ENCODE peak calls at places on chromosomes 6 and 20, in six cellular contexts. W is transverse colon, X is GM23338, K is ovary, D is lower leg skin, C is heart left ventricle. H is an unnamed sample.

GRCh38 chr20:58597021-58597940 is 53.8 kb upstream of the STX16 start:
- DNase-seq in W (peak), X (no peak), K (peak), D (peak), C (no peak), H (peak)

GRCh38 chr20:41172296-41173140 is 35.2 kb downstream of the PLCG1 start:
- DNase-seq in W (peak), X (no peak), K (peak), D (no peak), C (no peak), H (no peak)

GRCh38 chr20:32387262-32387661 is 29.1 kb downstream of the ASXL1 start:
- DNase-seq in W (no peak), X (no peak), K (no peak), D (no peak), C (no peak), H (peak)

GRCh38 chr20:10313701-10314100 is 95.1 kb downstream of the SNAP25 start:
- DNase-seq in W (no peak), X (no peak), K (no peak), D (no peak), C (no peak), H (no peak)

GRCh38 chr20:22411568-22412450 is 172.6 kb downstream of the FOXA2 start:
- DNase-seq in W (no peak), X (no peak), K (no peak), D (no peak), C (peak), H (peak)

GRCh38 chr6:73515204-73516101 is 5.4 kb downstream of the EEF1A1 start:
- DNase-seq in W (peak), X (peak), K (peak), D (peak), C (peak), H (peak)

GRCh38 chr6:22569281-22570184 is at the start of gene HDGFL1:
- DNase-seq in W (no peak), X (peak), K (no peak), D (no peak), C (no peak), H (no peak)

GRCh38 chr6:40536442-40536841 is 50.7 kb downstream of the LRFN2 start:
- DNase-seq in W (no peak), X (peak), K (no peak), D (no peak), C (no peak), H (no peak)

GRCh38 chr6:132907915-132908314 is 93.5 kb downstream of the RPS12 start:
- DNase-seq in W (no peak), X (no peak), K (no peak), D (no peak), C (no peak), H (peak)

GRCh38 chr20:37579091-37579490 is 51.4 kb upstream of the BLCAP start:
- DNase-seq in W (no peak), X (no peak), K (no peak), D (no peak), C (no peak), H (no peak)

GRCh38 chr20:35626386-35627001 is 10.9 kb downstream of the SPAG4 start:
- DNase-seq in W (no peak), X (no peak), K (no peak), D (no peak), C (no peak), H (no peak)

DNA sequence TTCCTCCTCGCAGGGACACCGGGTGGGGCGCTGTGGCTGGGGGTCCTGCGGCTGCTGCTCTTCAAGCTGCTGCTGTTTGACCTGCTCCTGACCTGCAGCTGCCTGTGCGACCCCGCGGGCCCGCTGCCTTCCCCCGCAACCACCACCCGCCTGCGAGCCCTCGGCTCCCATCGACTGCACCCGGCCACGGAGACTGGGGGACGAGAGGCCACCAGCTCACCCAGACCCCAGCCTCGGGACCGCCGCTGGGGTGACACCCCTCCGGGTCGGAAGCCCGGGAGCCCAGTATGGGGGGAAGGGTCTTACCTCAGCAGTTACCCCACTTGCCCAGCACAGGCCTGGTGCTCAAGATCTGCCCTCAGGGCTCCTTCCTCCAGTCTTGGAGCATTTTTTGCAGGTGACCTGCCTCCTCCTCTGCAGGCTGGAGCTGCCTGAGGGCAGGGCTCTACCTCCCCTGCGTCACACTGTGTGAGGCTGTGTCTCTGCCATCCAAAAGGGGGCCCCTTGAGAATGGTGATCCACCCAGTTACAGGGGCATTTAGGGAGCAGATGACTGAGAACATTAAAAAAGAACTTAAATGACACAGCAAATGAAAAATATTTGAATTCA is 3.9 kb upstream of the CNPY3 start:
- DNase-seq in W (no peak), X (peak), K (no peak), D (no peak), C (no peak), H (no peak)
- TF ChIP-seq CTCF in W (no peak), X (no peak), K (no peak), D (no peak), C (no peak), H (no peak)

GRCh38 chr6:157047951-157048350 is 270.8 kb downstream of the ARID1B start:
- DNase-seq in W (no peak), X (no peak), K (no peak), D (no peak), C (no peak), H (peak)

GRCh38 chr6:157046776-157047175 is 269.6 kb downstream of the ARID1B start:
- DNase-seq in W (no peak), X (no peak), K (no peak), D (no peak), C (no peak), H (peak)

GRCh38 chr6:157045831-157046454 is 268.8 kb downstream of the ARID1B start:
- DNase-seq in W (no peak), X (peak), K (no peak), D (no peak), C (no peak), H (peak)

GRCh38 chr6:157049126-157049525 is 271.9 kb downstream of the ARID1B start:
- DNase-seq in W (no peak), X (no peak), K (no peak), D (no peak), C (no peak), H (no peak)

GRCh38 chr6:157047328-157047727 is 270.1 kb downstream of the ARID1B start:
- DNase-seq in W (no peak), X (no peak), K (no peak), D (no peak), C (no peak), H (no peak)
- H3K4me3 ChIP-seq in W (no peak), X (no peak), K (no peak), D (no peak), C (no peak), H (no peak)

GRCh38 chr20:13718161-13718560 is 66.6 kb downstream of the ESF1 start:
- DNase-seq in W (no peak), X (no peak), K (no peak), D (no peak), C (no peak), H (no peak)
- TF ChIP-seq CTCF in W (no peak), X (no peak), K (no peak), D (no peak), C (no peak), H (no peak)

DNA sequence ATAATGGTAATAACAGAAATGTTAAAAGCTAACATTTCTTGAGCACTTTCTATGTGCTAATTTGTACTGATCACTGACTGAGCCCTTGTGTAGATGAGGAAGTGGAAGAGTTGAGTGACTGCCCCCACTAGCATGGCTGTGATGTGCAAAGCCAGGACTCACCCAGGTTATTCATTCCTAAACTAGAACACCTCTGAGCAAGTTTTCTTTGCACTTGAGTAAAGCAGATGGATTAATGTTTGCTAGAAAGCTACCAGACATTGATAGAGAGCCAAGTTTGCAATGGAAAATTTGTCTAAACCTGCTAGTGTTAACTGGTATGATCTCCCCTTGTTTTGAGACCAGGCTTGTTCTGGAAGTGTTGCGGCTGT is 467.4 kb upstream of the PLCB4 start:
- DNase-seq in W (no peak), X (no peak), K (no peak), D (no peak), C (no peak), H (no peak)
- H3K4me3 ChIP-seq in W (no peak), X (peak), K (no peak), D (no peak), C (no peak), H (no peak)

GRCh38 chr6:90390379-90390778 is 93.7 kb upstream of the BACH2 start:
- DNase-seq in W (no peak), X (no peak), K (no peak), D (no peak), C (no peak), H (no peak)

GRCh38 chr6:90397929-90398674 is 101.5 kb upstream of the BACH2 start:
- DNase-seq in W (no peak), X (no peak), K (no peak), D (no peak), C (no peak), H (no peak)

GRCh38 chr6:90388395-90388794 is 91.8 kb upstream of the BACH2 start:
- DNase-seq in W (no peak), X (no peak), K (no peak), D (no peak), C (no peak), H (no peak)

GRCh38 chr6:90397047-90397446 is 100.4 kb upstream of the BACH2 start:
- DNase-seq in W (no peak), X (no peak), K (no peak), D (no peak), C (no peak), H (no peak)

DNA sequence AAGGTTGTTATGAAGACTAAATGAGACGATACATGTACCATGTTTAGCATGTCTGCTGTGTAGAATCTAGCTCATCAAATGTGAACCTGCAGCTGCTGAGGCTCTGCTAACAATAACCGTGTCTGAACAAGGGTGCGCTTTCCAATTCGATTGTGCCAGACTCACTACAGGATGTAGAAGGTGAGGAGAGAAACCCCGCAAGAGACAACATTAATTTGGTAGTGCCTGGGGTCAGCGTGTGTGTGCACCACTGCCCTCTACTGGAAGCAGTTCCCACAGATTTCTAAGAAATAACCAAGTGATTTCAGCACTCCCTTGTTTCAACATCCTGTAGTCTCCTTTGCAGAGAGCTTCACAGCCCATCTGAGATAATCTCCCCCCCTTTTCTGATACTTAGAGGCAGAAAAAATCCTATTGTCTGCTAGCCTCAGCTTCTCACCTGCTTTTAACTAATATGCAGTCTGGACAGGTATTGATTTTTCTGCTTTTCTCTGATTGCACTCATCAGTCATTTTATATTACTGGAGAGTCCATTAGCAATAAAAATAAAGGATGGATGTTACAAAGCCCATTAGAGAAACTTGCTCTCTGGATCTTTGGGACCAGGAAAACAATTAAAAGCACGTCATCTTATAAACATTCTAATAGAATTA is 96.7 kb upstream of the BACH2 start:
- DNase-seq in W (peak), X (peak), K (peak), D (peak), C (peak), H (peak)
- TF ChIP-seq CTCF in W (peak), X (peak), K (peak), D (no peak), C (peak), H (peak)

DNA sequence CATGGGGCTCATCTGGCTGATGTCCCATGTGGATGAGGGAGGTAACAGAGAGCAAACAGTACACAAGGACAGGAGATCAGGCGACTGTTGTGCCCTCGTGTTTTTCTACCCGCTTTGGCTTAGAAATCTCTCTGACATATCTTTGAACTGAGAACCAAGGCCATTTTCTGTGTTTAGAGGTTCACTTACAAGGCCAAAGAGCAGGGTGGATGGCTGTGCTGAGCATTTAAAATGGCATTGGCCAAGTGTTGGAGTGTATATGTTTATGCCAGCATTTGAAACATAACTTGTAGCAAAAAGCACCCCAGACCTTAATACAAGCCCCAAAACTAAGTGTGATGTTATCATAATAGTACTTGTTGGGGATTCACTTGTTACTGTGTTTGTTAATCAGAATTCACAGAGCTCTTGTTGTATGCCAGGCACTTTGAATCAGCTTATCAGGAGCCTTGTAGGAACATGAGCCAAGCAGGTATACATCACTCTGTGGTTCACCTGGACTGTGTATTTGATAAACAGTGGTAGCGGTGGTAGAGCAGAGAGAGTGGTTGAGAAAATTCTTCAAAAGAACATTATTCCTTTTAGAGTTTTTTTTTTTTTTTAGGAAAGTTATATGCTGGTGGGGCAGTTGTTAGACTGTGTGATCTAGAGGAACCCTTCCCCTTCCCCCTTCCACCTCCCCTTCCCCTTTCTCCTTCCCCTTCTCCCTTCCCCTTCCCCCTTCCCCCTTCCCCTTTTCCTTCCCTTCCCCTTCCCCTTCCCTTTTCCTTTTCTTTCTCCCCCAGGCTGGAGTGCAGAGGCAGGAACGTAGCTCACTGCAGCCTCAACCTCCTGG is 71.3 kb downstream of the ATRN start:
- DNase-seq in W (no peak), X (no peak), K (no peak), D (no peak), C (no peak), H (no peak)
- H3K4me3 ChIP-seq in W (no peak), X (no peak), K (no peak), D (no peak), C (no peak), H (no peak)

GRCh38 chr6:17478946-17479345 is 85.6 kb downstream of the CAP2 start:
- DNase-seq in W (no peak), X (no peak), K (no peak), D (no peak), C (no peak), H (no peak)
- TF ChIP-seq CTCF in W (no peak), X (no peak), K (no peak), D (no peak), C (no peak), H (no peak)

GRCh38 chr6:34246249-34246562 is 2.6 kb downstream of the SMIM29 start:
- DNase-seq in W (no peak), X (no peak), K (no peak), D (no peak), C (no peak), H (no peak)

GRCh38 chr6:34248198-34248726 is 544 bp downstream of the SMIM29 start:
- DNase-seq in W (peak), X (peak), K (peak), D (no peak), C (peak), H (peak)

GRCh38 chr6:34248727-34249468 is at the start of gene SMIM29:
- DNase-seq in W (peak), X (peak), K (peak), D (peak), C (peak), H (peak)

GRCh38 chr6:34246563-34247391 is 2.0 kb downstream of the SMIM29 start:
- DNase-seq in W (no peak), X (peak), K (peak), D (no peak), C (no peak), H (no peak)

GRCh38 chr6:34247481-34248197 is 1.2 kb downstream of the SMIM29 start:
- DNase-seq in W (no peak), X (no peak), K (no peak), D (no peak), C (no peak), H (no peak)
- H3K4me3 ChIP-seq in W (no peak), X (peak), K (no peak), D (no peak), C (peak), H (no peak)

H was measured in AG10803.